ENCODE peak calls at places on chromosomes 1 and 21, in seven cellular contexts. T, L, C, W, O, E and V are unnamed samples.

GRCh38 chr1:150387200-150387599 is 23.3 kb downstream of the RPRD2 start:
- DNase-seq in O (no peak), L (no peak), C (no peak), W (no peak), T (peak; percentile 81), E (no peak), V (no peak)

GRCh38 chr1:245860681-245861552 is 646.2 kb downstream of the SMYD3 start:
- DNase-seq in T (no peak), O (no peak), E (no peak), L (no peak), W (no peak), C (no peak), V (no peak)

GRCh38 chr1:64229307-64229706 is 25.9 kb downstream of the UBE2U start:
- DNase-seq in L (no peak), T (no peak), E (no peak), W (no peak), O (no peak), C (no peak), V (no peak)

GRCh38 chr1:108561145-108561458 is 1.2 kb downstream of the EEIG2 start:
- DNase-seq in W (no peak), O (no peak), E (no peak), C (no peak), T (no peak), L (no peak), V (no peak)

GRCh38 chr21:35032474-35033263 is 16.4 kb downstream of the RUNX1 start:
- DNase-seq in T (no peak), W (no peak), E (no peak), L (no peak), C (no peak), O (no peak), V (no peak)

GRCh38 chr1:116808476-116809180 is 54.4 kb downstream of the CD2 start:
- DNase-seq in T (no peak), E (no peak), W (no peak), C (no peak), L (no peak), O (no peak), V (no peak)

GRCh38 chr1:53128401-53128800 is 14.0 kb downstream of the SLC1A7 start:
- DNase-seq in E (no peak), W (no peak), L (no peak), T (no peak), O (no peak), C (no peak), V (no peak)

GRCh38 chr1:231590453-231591198 is 36.0 kb upstream of the DISC1 start:
- DNase-seq in O (peak; percentile 60), E (no peak), C (peak; percentile 70), W (peak; percentile 47), T (peak; percentile 44), L (peak; percentile 83), V (no peak)

GRCh38 chr1:44030606-44031050 is 634 bp downstream of the SLC6A9 start:
- DNase-seq in L (peak; percentile 57), C (peak; percentile 71), E (no peak), T (peak; percentile 34), O (peak; percentile 88), W (no peak), V (no peak)

GRCh38 chr1:45622267-45622890 is 1.5 kb downstream of the CCDC17 start:
- DNase-seq in O (peak; percentile 29), E (no peak), W (no peak), L (peak; percentile 7), T (no peak), C (peak; percentile 64), V (no peak)

GRCh38 chr1:30420519-30421050 is 302.8 kb downstream of the MATN1 start:
- DNase-seq in W (no peak), O (no peak), T (no peak), C (no peak), E (no peak), L (no peak), V (no peak)

GRCh38 chr1:27668808-27669723 is 2.9 kb downstream of the IFI6 start:
- DNase-seq in O (peak; percentile 85), T (no peak), E (no peak), W (no peak), L (peak; percentile 58), C (peak; percentile 90), V (no peak)

GRCh38 chr1:234478152-234478480 is 863 bp downstream of the TARBP1 start:
- DNase-seq in T (peak; percentile 33), C (peak; percentile 79), E (no peak), W (no peak), O (peak; percentile 82), L (peak; percentile 63), V (no peak)

GRCh38 chr1:168079761-168080160 is 57.0 kb downstream of the GPR161 start:
- DNase-seq in T (no peak), O (no peak), L (no peak), C (no peak), W (peak; percentile 56), E (no peak), V (no peak)

GRCh38 chr1:27087371-27087941 is 67.5 kb downstream of the SLC9A1 start:
- DNase-seq in W (no peak), O (no peak), L (no peak), T (no peak), C (no peak), E (no peak), V (no peak)

GRCh38 chr1:47623174-47623940 is 185.5 kb downstream of the FOXD2 start:
- DNase-seq in C (no peak), W (no peak), O (no peak), E (no peak), L (no peak), T (no peak), V (no peak)

GRCh38 chr1:30907641-30908445 is 715 bp downstream of the SDC3 start:
- DNase-seq in E (no peak), W (no peak), L (no peak), C (no peak), O (peak; percentile 68), T (no peak), V (no peak)

GRCh38 chr1:223364685-223365382 is 858 bp upstream of the SUSD4 start:
- DNase-seq in O (no peak), E (no peak), L (no peak), W (no peak), C (peak; percentile 46), T (no peak), V (no peak)

GRCh38 chr1:223358826-223359225 is 5.2 kb downstream of the SUSD4 start:
- DNase-seq in T (no peak), L (no peak), W (no peak), O (no peak), E (no peak), C (no peak), V (no peak)

GRCh38 chr1:223363057-223363855 is 720 bp downstream of the SUSD4 start:
- DNase-seq in W (no peak), E (no peak), L (peak; percentile 12), T (no peak), C (no peak), O (peak; percentile 72), V (no peak)

GRCh38 chr1:223363856-223364684 is at the start of gene SUSD4:
- DNase-seq in E (no peak), T (no peak), O (peak; percentile 88), C (peak; percentile 72), W (no peak), L (peak; percentile 27), V (no peak)
- TF ChIP-seq RAD21 in E (no peak), T (no peak), O (no peak), C (no peak), W (no peak), L (no peak), V (no peak)

GRCh38 chr1:151540021-151540981 is at the start of gene TUFT1:
- DNase-seq in T (peak; percentile 90), L (peak; percentile 94), C (peak; percentile 95), O (peak; percentile 94), W (peak; percentile 85), E (peak; percentile 81), V (peak; percentile 38)

GRCh38 chr1:151539321-151540020 is 638 bp upstream of the TUFT1 start:
- DNase-seq in C (peak; percentile 89), L (peak; percentile 96), T (peak; percentile 83), W (peak; percentile 95), O (no peak), E (no peak), V (peak; percentile 26)

GRCh38 chr1:151537112-151537511 is 3.0 kb upstream of the TUFT1 start:
- DNase-seq in L (peak; percentile 90), C (peak; percentile 37), T (no peak), O (no peak), W (no peak), E (no peak), V (no peak)

GRCh38 chr1:151542710-151543129 is 2.6 kb downstream of the TUFT1 start:
- DNase-seq in E (no peak), W (no peak), T (no peak), L (peak; percentile 44), C (no peak), O (no peak), V (no peak)

DNA sequence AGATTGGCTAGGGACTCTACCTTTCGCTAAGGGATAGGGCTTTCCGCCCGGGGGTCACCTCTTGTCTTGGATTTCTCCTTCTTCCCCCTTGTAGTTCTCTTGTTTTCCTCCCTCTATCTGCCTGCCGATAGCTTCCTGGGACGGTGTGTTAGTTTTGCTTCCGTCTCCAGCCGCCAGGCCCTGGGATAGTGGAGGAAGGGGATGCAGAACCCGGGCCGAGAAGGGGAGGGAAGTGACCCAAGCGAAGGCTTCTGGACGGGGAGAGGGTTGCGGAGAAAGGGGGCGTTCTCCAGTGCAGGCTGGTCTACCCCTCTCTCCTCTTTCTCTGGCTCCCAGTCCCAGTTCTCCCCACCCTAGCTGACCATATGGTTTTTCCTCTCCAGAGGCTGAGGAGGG is 871 bp downstream of the TUFT1 start:
- DNase-seq in T (no peak), C (no peak), L (no peak), E (no peak), O (peak; percentile 63), W (no peak), V (no peak)
- TF ChIP-seq MAX in T (no peak), C (no peak), L (no peak), E (no peak), O (no peak), W (no peak), V (no peak)

GRCh38 chr1:54922921-54923421 is 36.0 kb upstream of the DHCR24 start:
- DNase-seq in C (no peak), W (no peak), O (no peak), T (peak; percentile 24), E (no peak), L (no peak), V (no peak)
- TF ChIP-seq RAD21 in C (no peak), W (no peak), O (no peak), T (no peak), E (no peak), L (no peak), V (no peak)

DNA sequence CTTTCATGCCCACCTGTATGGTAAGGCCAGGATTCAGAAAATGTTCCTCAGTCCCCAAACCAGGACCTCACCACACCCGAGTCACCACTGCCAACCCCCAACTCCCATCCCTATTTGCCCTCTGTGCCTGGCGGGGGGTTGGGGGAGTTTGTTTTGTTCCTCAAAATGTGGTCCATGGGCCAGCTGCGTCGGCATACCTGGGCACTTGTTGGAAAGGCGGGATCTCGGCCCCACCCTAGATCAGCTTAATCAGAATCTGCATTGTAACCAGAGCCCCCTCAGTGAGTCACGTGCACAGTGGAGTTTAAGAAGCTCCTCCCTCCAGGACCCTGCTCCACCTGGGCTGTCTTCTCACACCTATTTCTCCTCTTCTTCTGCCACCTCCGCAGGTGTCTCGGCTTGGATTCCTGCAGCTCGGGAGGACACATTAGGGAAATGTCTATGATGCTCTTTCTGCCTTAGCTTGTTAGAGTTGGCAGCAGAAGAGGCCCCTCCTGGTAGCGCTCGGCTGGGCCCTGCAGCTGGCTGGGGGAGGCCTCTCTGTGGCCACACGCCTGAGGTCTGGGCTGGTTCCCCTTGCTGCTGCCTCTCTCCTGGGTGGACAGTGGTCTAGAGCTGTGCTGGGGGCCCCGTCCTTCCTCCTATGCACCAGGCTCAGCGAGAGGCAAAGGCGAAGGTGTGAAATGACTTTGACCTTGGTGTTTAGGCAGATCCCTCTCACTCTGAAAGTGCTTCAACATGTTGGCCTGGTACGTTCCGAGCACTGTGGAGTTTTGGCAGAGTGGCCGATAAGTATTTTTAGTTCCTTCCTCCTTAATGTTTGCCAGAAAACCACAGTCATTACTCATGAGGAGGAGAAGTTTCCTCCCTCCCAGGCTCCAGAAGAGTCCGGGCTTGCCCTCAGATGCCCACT is 41.8 kb upstream of the CAMTA1 start:
- DNase-seq in C (peak; percentile 40), W (no peak), E (no peak), T (no peak), O (no peak), L (peak; percentile 34), V (peak; percentile 28)
- TF ChIP-seq MAX in C (peak; percentile 28), W (no peak), E (no peak), T (no peak), O (peak; percentile 47), L (no peak), V (no peak)